ENCODE peak calls at places on chromosomes 16 and 17, in eight cellular contexts. One of them, this sample, is unnamed.

GRCh38 chr17:66647391-66647983 is 187.4 kb upstream of the CACNG5 start:
- DNase-seq in OCI-LY7: no peak
- DNase-seq in AG04450: no peak
- DNase-seq in fibroblast of the aortic adventitia: peak
- DNase-seq in body of pancreas: no peak
- DNase-seq in pancreas: no peak
- DNase-seq in MM.1S: no peak
- DNase-seq in cardiac muscle cell: no peak
- DNase-seq in this sample: no peak

GRCh38 chr16:86215233-86215978 is 294.9 kb upstream of the FOXF1 start:
- DNase-seq in OCI-LY7: no peak
- DNase-seq in AG04450: no peak
- DNase-seq in fibroblast of the aortic adventitia: no peak
- DNase-seq in body of pancreas: peak
- DNase-seq in pancreas: peak
- DNase-seq in MM.1S: no peak
- DNase-seq in cardiac muscle cell: no peak
- DNase-seq in this sample: no peak

GRCh38 chr17:79808763-79809529 is 12.1 kb upstream of the CBX8 start:
- DNase-seq in OCI-LY7: peak
- DNase-seq in AG04450: no peak
- DNase-seq in fibroblast of the aortic adventitia: no peak
- DNase-seq in body of pancreas: peak
- DNase-seq in pancreas: no peak
- DNase-seq in MM.1S: peak
- DNase-seq in cardiac muscle cell: peak
- DNase-seq in this sample: no peak

GRCh38 chr16:49580751-49581303 is 207.2 kb downstream of the C16orf78 start:
- DNase-seq in OCI-LY7: no peak
- DNase-seq in AG04450: no peak
- DNase-seq in fibroblast of the aortic adventitia: peak
- DNase-seq in body of pancreas: no peak
- DNase-seq in pancreas: no peak
- DNase-seq in MM.1S: no peak
- DNase-seq in cardiac muscle cell: no peak
- DNase-seq in this sample: no peak

GRCh38 chr17:34633351-34633750 is 54.0 kb downstream of the TMEM132E start:
- DNase-seq in OCI-LY7: no peak
- DNase-seq in AG04450: no peak
- DNase-seq in fibroblast of the aortic adventitia: no peak
- DNase-seq in body of pancreas: no peak
- DNase-seq in pancreas: no peak
- DNase-seq in MM.1S: peak
- DNase-seq in cardiac muscle cell: no peak
- DNase-seq in this sample: no peak

GRCh38 chr17:35596530-35597233 is 9.6 kb downstream of the AP2B1 start:
- DNase-seq in OCI-LY7: no peak
- DNase-seq in AG04450: no peak
- DNase-seq in fibroblast of the aortic adventitia: no peak
- DNase-seq in body of pancreas: no peak
- DNase-seq in pancreas: no peak
- DNase-seq in MM.1S: no peak
- DNase-seq in cardiac muscle cell: no peak
- DNase-seq in this sample: no peak

GRCh38 chr16:56370836-56371235 is 54.5 kb downstream of the AMFR start:
- DNase-seq in OCI-LY7: no peak
- DNase-seq in AG04450: no peak
- DNase-seq in fibroblast of the aortic adventitia: peak
- DNase-seq in body of pancreas: peak
- DNase-seq in pancreas: no peak
- DNase-seq in MM.1S: no peak
- DNase-seq in cardiac muscle cell: peak
- DNase-seq in this sample: no peak

GRCh38 chr17:50904522-50905459 is 38.6 kb upstream of the TOB1 start:
- DNase-seq in OCI-LY7: peak
- DNase-seq in AG04450: no peak
- DNase-seq in fibroblast of the aortic adventitia: peak
- DNase-seq in body of pancreas: peak
- DNase-seq in pancreas: peak
- DNase-seq in MM.1S: no peak
- DNase-seq in cardiac muscle cell: peak
- DNase-seq in this sample: no peak

GRCh38 chr16:54361813-54362212 is 75.2 kb upstream of the IRX3 start:
- DNase-seq in OCI-LY7: no peak
- DNase-seq in AG04450: no peak
- DNase-seq in fibroblast of the aortic adventitia: no peak
- DNase-seq in body of pancreas: no peak
- DNase-seq in pancreas: no peak
- DNase-seq in MM.1S: no peak
- DNase-seq in cardiac muscle cell: peak
- DNase-seq in this sample: no peak

GRCh38 chr17:66302761-66303626 is 581 bp downstream of the PRKCA start:
- DNase-seq in OCI-LY7: peak
- DNase-seq in AG04450: no peak
- DNase-seq in fibroblast of the aortic adventitia: peak
- DNase-seq in body of pancreas: peak
- DNase-seq in pancreas: peak
- DNase-seq in MM.1S: peak
- DNase-seq in cardiac muscle cell: peak
- DNase-seq in this sample: peak

GRCh38 chr17:73390851-73391250 is 79.0 kb upstream of the CDC42EP4 start:
- DNase-seq in OCI-LY7: no peak
- DNase-seq in AG04450: no peak
- DNase-seq in fibroblast of the aortic adventitia: no peak
- DNase-seq in body of pancreas: no peak
- DNase-seq in pancreas: no peak
- DNase-seq in MM.1S: no peak
- DNase-seq in cardiac muscle cell: no peak
- DNase-seq in this sample: no peak

GRCh38 chr17:36657763-36658490 is 56.5 kb downstream of the MRM1 start:
- DNase-seq in OCI-LY7: no peak
- DNase-seq in AG04450: no peak
- DNase-seq in fibroblast of the aortic adventitia: no peak
- DNase-seq in body of pancreas: no peak
- DNase-seq in pancreas: no peak
- DNase-seq in MM.1S: no peak
- DNase-seq in cardiac muscle cell: peak
- DNase-seq in this sample: no peak

GRCh38 chr17:73835605-73836004 is 191.4 kb upstream of the SDK2 start:
- DNase-seq in OCI-LY7: no peak
- DNase-seq in AG04450: no peak
- DNase-seq in fibroblast of the aortic adventitia: no peak
- DNase-seq in body of pancreas: no peak
- DNase-seq in pancreas: no peak
- DNase-seq in MM.1S: no peak
- DNase-seq in cardiac muscle cell: no peak
- DNase-seq in this sample: no peak

GRCh38 chr17:38797828-38798227 is 1.5 kb downstream of the PIP4K2B start:
- DNase-seq in OCI-LY7: no peak
- DNase-seq in AG04450: no peak
- DNase-seq in fibroblast of the aortic adventitia: no peak
- DNase-seq in body of pancreas: no peak
- DNase-seq in pancreas: no peak
- DNase-seq in MM.1S: no peak
- DNase-seq in cardiac muscle cell: no peak
- DNase-seq in this sample: no peak

GRCh38 chr17:41101586-41102259 is at the start of gene KRTAP4-16:
- DNase-seq in OCI-LY7: no peak
- DNase-seq in AG04450: no peak
- DNase-seq in fibroblast of the aortic adventitia: no peak
- DNase-seq in body of pancreas: no peak
- DNase-seq in pancreas: no peak
- DNase-seq in MM.1S: no peak
- DNase-seq in cardiac muscle cell: no peak
- DNase-seq in this sample: no peak

DNA sequence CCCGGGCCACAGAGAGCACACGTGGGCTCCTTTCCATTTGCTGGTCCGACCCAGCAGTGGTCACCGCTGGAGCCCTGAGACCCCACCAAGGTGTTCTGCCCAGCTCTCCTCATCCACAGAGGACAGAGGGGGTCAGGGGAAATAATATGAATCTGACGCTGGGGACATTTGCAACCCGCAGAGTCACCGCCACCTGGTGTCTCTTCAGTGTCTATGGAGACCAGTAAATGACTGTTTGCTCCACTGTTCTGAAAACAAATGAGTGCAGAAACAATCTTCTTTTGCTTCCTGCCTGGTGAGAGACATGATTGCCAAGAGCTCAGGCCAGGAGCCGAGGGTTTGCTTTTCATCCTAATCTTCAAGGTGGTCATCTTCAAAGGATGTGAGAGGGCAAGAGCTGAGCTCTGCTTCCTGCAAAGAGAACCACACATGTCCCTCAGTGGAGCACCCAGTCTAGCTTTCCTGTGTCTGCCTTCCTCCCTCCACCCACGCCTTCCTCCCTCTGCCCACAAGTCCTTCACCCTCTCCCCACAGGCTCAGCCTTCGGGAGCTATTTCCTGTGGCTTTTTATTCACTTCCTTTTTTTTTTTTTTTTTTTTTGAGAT is 14.7 kb upstream of the KLHDC4 start:
- DNase-seq in OCI-LY7: peak
- DNase-seq in AG04450: no peak
- DNase-seq in fibroblast of the aortic adventitia: peak
- DNase-seq in body of pancreas: no peak
- DNase-seq in pancreas: peak
- DNase-seq in MM.1S: peak
- DNase-seq in cardiac muscle cell: peak
- DNase-seq in this sample: peak
- TF ChIP-seq CTCF in OCI-LY7: peak
- TF ChIP-seq CTCF in AG04450: no peak
- TF ChIP-seq CTCF in fibroblast of the aortic adventitia: no peak
- TF ChIP-seq CTCF in body of pancreas: no peak
- TF ChIP-seq CTCF in pancreas: no peak
- TF ChIP-seq CTCF in MM.1S: no peak
- TF ChIP-seq CTCF in cardiac muscle cell: no peak
- TF ChIP-seq CTCF in this sample: no peak

GRCh38 chr17:42574463-42574862 is 3.1 kb downstream of the PSMC3IP start:
- DNase-seq in OCI-LY7: no peak
- DNase-seq in AG04450: no peak
- DNase-seq in fibroblast of the aortic adventitia: no peak
- DNase-seq in body of pancreas: no peak
- DNase-seq in pancreas: no peak
- DNase-seq in MM.1S: no peak
- DNase-seq in cardiac muscle cell: no peak
- DNase-seq in this sample: no peak

GRCh38 chr17:42579794-42580551 is 2.4 kb upstream of the PSMC3IP start:
- DNase-seq in OCI-LY7: no peak
- DNase-seq in AG04450: no peak
- DNase-seq in fibroblast of the aortic adventitia: no peak
- DNase-seq in body of pancreas: no peak
- DNase-seq in pancreas: no peak
- DNase-seq in MM.1S: no peak
- DNase-seq in cardiac muscle cell: no peak
- DNase-seq in this sample: no peak

GRCh38 chr17:42578282-42578869 is 847 bp upstream of the PSMC3IP start:
- DNase-seq in OCI-LY7: peak
- DNase-seq in AG04450: no peak
- DNase-seq in fibroblast of the aortic adventitia: peak
- DNase-seq in body of pancreas: peak
- DNase-seq in pancreas: peak
- DNase-seq in MM.1S: peak
- DNase-seq in cardiac muscle cell: peak
- DNase-seq in this sample: peak

GRCh38 chr17:42577140-42577531 is 393 bp downstream of the PSMC3IP start:
- DNase-seq in OCI-LY7: peak
- DNase-seq in AG04450: no peak
- DNase-seq in fibroblast of the aortic adventitia: no peak
- DNase-seq in body of pancreas: no peak
- DNase-seq in pancreas: no peak
- DNase-seq in MM.1S: peak
- DNase-seq in cardiac muscle cell: no peak
- DNase-seq in this sample: no peak

GRCh38 chr17:42577532-42578281 is at the start of gene PSMC3IP:
- DNase-seq in OCI-LY7: peak
- DNase-seq in AG04450: peak
- DNase-seq in fibroblast of the aortic adventitia: peak
- DNase-seq in body of pancreas: peak
- DNase-seq in pancreas: peak
- DNase-seq in MM.1S: peak
- DNase-seq in cardiac muscle cell: peak
- DNase-seq in this sample: peak
- TF ChIP-seq CTCF in OCI-LY7: peak
- TF ChIP-seq CTCF in AG04450: peak
- TF ChIP-seq CTCF in fibroblast of the aortic adventitia: peak
- TF ChIP-seq CTCF in body of pancreas: no peak
- TF ChIP-seq CTCF in pancreas: no peak
- TF ChIP-seq CTCF in MM.1S: peak
- TF ChIP-seq CTCF in cardiac muscle cell: peak
- TF ChIP-seq CTCF in this sample: peak

GRCh38 chr16:73743665-73744496 is 552.7 kb upstream of the PSMD7 start:
- DNase-seq in OCI-LY7: no peak
- DNase-seq in AG04450: no peak
- DNase-seq in fibroblast of the aortic adventitia: no peak
- DNase-seq in body of pancreas: no peak
- DNase-seq in pancreas: no peak
- DNase-seq in MM.1S: no peak
- DNase-seq in cardiac muscle cell: no peak
- DNase-seq in this sample: no peak
- TF ChIP-seq CTCF in OCI-LY7: peak
- TF ChIP-seq CTCF in AG04450: no peak
- TF ChIP-seq CTCF in fibroblast of the aortic adventitia: no peak
- TF ChIP-seq CTCF in body of pancreas: no peak
- TF ChIP-seq CTCF in pancreas: no peak
- TF ChIP-seq CTCF in MM.1S: no peak
- TF ChIP-seq CTCF in cardiac muscle cell: no peak
- TF ChIP-seq CTCF in this sample: peak

GRCh38 chr17:14196337-14196997 is 40.2 kb downstream of the CDRT15 start:
- DNase-seq in OCI-LY7: peak
- DNase-seq in AG04450: no peak
- DNase-seq in fibroblast of the aortic adventitia: no peak
- DNase-seq in body of pancreas: no peak
- DNase-seq in pancreas: no peak
- DNase-seq in MM.1S: no peak
- DNase-seq in cardiac muscle cell: no peak
- DNase-seq in this sample: no peak
- TF ChIP-seq CTCF in OCI-LY7: peak
- TF ChIP-seq CTCF in AG04450: peak
- TF ChIP-seq CTCF in fibroblast of the aortic adventitia: no peak
- TF ChIP-seq CTCF in body of pancreas: no peak
- TF ChIP-seq CTCF in pancreas: no peak
- TF ChIP-seq CTCF in MM.1S: no peak
- TF ChIP-seq CTCF in cardiac muscle cell: no peak
- TF ChIP-seq CTCF in this sample: peak